ENCODE peak calls at places on chromosome 21, in five cellular contexts. J, H, U, V and S are unnamed samples. For H3K4me1, the result is how much of the 10 kb centered on the place peaks cover.

GRCh38 chr21:26965567-26966359 is 1.1 kb downstream of the ADAMTS5 start:
- DNase-seq in J (peak), H (peak), U (peak), V (peak), S (no peak)

GRCh38 chr21:31898898-31899630 is 26.2 kb downstream of the HUNK start:
- DNase-seq in J (no peak), H (no peak), U (no peak), V (no peak), S (no peak)

GRCh38 chr21:16137106-16137505 is 407.3 kb downstream of the USP25 start:
- DNase-seq in J (no peak), H (peak), U (no peak), V (no peak), S (no peak)

GRCh38 chr21:16579538-16579937 is 849.8 kb downstream of the USP25 start:
- DNase-seq in J (no peak), H (peak), U (no peak), V (no peak), S (no peak)

GRCh38 chr21:36381841-36382589 is 3.2 kb upstream of the CHAF1B start:
- DNase-seq in J (no peak), H (peak), U (no peak), V (no peak), S (no peak)

GRCh38 chr21:39938086-39938611 is 70.9 kb downstream of the PCP4 start:
- DNase-seq in J (no peak), H (no peak), U (no peak), V (no peak), S (peak)

GRCh38 chr21:33914188-33914587 is 1.4 kb downstream of the ATP5PO start:
- DNase-seq in J (no peak), H (peak), U (no peak), V (no peak), S (no peak)

GRCh38 chr21:17789085-17789484 is 30.1 kb downstream of the C21orf91 start:
- DNase-seq in J (no peak), H (no peak), U (no peak), V (no peak), S (no peak)

GRCh38 chr21:15688016-15688415 is 41.8 kb upstream of the USP25 start:
- DNase-seq in J (no peak), H (peak), U (no peak), V (no peak), S (no peak)

GRCh38 chr21:16055012-16055411 is 325.2 kb downstream of the USP25 start:
- DNase-seq in J (no peak), H (no peak), U (no peak), V (no peak), S (no peak)

GRCh38 chr21:33230518-33231324 is 983 bp downstream of the IFNAR2 start:
- DNase-seq in J (peak), H (peak), U (peak), V (peak), S (peak)

GRCh38 chr21:43269981-43270670 is 101.3 kb downstream of the CRYAA start:
- DNase-seq in J (no peak), H (no peak), U (peak), V (no peak), S (no peak)

GRCh38 chr21:43268804-43269186 is 100.0 kb downstream of the CRYAA start:
- DNase-seq in J (peak), H (no peak), U (peak), V (no peak), S (no peak)

GRCh38 chr21:43270800-43271261 is 102.0 kb downstream of the CRYAA start:
- DNase-seq in J (peak), H (peak), U (peak), V (no peak), S (no peak)

GRCh38 chr21:43268086-43268803 is 99.4 kb downstream of the CRYAA start:
- DNase-seq in J (peak), H (no peak), U (peak), V (no peak), S (no peak)

GRCh38 chr21:43269461-43269860 is 100.7 kb downstream of the CRYAA start:
- DNase-seq in J (peak), H (no peak), U (peak), V (peak), S (no peak)
- TF ChIP-seq CTCF in J (no peak), H (peak), U (no peak), V (peak), S (no peak)

GRCh38 chr21:42063578-42064521 is 7.3 kb upstream of the UMODL1 start:
- DNase-seq in J (no peak), H (peak), U (no peak), V (peak), S (peak)
- H3K4me1 ChIP-seq in J (under half), H (under half), U (under half), V (under half), S (under half)

GRCh38 chr21:46154155-46154954 is 1.0 kb downstream of the FTCD start:
- DNase-seq in J (peak), H (no peak), U (peak), V (no peak), S (peak)
- H3K27ac ChIP-seq in J (no peak), H (no peak), U (no peak), V (no peak), S (no peak)

DNA sequence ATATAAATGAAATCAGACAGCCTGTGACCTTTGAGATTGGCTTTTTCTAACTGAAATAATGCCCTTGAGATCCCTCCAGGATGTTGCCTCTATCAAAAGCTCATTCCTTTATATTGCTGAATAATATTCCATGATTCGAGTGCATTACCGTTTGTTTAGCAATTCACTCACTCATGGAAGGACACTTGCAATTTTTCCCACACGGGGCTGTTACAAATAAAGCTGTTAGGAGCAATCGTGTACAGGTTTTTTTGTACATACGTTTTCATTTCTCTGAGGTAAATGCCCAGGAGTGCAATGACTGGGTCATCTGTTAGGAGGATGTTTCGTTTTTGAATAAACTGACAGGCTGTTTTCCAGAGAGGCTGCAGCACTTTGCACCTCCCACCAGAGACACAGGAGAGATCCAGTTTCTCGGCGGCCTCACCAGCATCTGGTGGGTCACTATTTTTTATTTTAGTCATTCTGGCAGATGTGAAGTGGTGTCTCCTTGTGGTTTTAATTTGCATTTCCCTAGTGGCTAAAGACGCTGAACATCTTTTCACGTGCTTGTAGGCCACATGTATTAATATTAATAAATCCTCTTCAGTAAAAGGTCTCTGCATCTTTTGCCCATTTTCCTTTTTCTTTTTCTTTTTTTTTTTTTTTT is 11.0 kb downstream of the PRDM15 start:
- DNase-seq in J (no peak), H (no peak), U (no peak), V (no peak), S (no peak)
- TF ChIP-seq CTCF in J (no peak), H (no peak), U (no peak), V (no peak), S (no peak)

GRCh38 chr21:43940672-43941071 is 71.4 kb upstream of the TRAPPC10 start:
- DNase-seq in J (no peak), H (no peak), U (peak), V (no peak), S (no peak)

GRCh38 chr21:43942621-43943020 is 69.5 kb upstream of the TRAPPC10 start:
- DNase-seq in J (no peak), H (no peak), U (no peak), V (no peak), S (no peak)

GRCh38 chr21:43940329-43940653 is 71.8 kb upstream of the TRAPPC10 start:
- DNase-seq in J (no peak), H (no peak), U (no peak), V (no peak), S (no peak)

GRCh38 chr21:43943512-43944110 is 68.5 kb upstream of the TRAPPC10 start:
- DNase-seq in J (no peak), H (no peak), U (no peak), V (no peak), S (no peak)

GRCh38 chr21:43942201-43942600 is 69.9 kb upstream of the TRAPPC10 start:
- DNase-seq in J (no peak), H (no peak), U (no peak), V (no peak), S (no peak)
- H3K4me1 ChIP-seq in J (under half), H (under half), U (under half), V (under half), S (under half)